ENCODE peak calls at places on chromosomes 3 and 15, in ten cellular contexts. F is T-helper 17 cell; R is neuronal stem cell; P is GM23248; Z is AG08395; B is left ventricle myocardium inferior; H is T-helper 9 cell; E is caudate nucleus; G is HT1080; I is CD4-positive, alpha-beta memory T cell. O is an unnamed sample.

GRCh38 chr15:68230157-68231100 is 901 bp upstream of the CLN6 start:
- DNase-seq in F (no peak), R (no peak), P (peak; percentile 67), Z (peak; percentile 5), B (no peak), H (no peak), E (no peak), G (no peak), I (no peak), O (peak; percentile 48)

GRCh38 chr3:101567528-101568317 is 6.1 kb downstream of the TRMT10C start:
- DNase-seq in F (no peak), R (no peak), P (no peak), Z (no peak), B (no peak), H (no peak), E (no peak), G (no peak), I (no peak), O (no peak)

GRCh38 chr3:20772869-20773268 is 586.9 kb upstream of the SGO1 start:
- DNase-seq in F (no peak), R (no peak), P (no peak), Z (no peak), B (no peak), H (no peak), E (no peak), G (no peak), I (no peak), O (no peak)

GRCh38 chr15:88401972-88402656 is 65.1 kb downstream of the MRPL46 start:
- DNase-seq in F (no peak), R (no peak), P (peak; percentile 48), Z (no peak), B (peak; percentile 74), H (no peak), E (no peak), G (no peak), I (no peak), O (no peak)

GRCh38 chr15:82093774-82094211 is 48.0 kb upstream of the MEX3B start:
- DNase-seq in F (no peak), R (no peak), P (peak; percentile 89), Z (no peak), B (no peak), H (no peak), E (no peak), G (peak; percentile 93), I (no peak), O (peak; percentile 92)

GRCh38 chr3:54120657-54121403 is 1.5 kb upstream of the CACNA2D3 start:
- DNase-seq in F (no peak), R (no peak), P (peak; percentile 32), Z (no peak), B (no peak), H (no peak), E (no peak), G (no peak), I (no peak), O (no peak)

GRCh38 chr3:38127611-38128302 is 9.2 kb downstream of the ACAA1 start:
- DNase-seq in F (no peak), R (no peak), P (no peak), Z (no peak), B (no peak), H (no peak), E (no peak), G (peak; percentile 42), I (no peak), O (no peak)

GRCh38 chr3:17151598-17152373 is 267.0 kb downstream of the PLCL2 start:
- DNase-seq in F (peak; percentile 38), R (no peak), P (no peak), Z (no peak), B (no peak), H (peak; percentile 52), E (no peak), G (no peak), I (peak; percentile 76), O (no peak)

GRCh38 chr15:78402056-78402610 is 35.9 kb upstream of the IREB2 start:
- DNase-seq in F (no peak), R (no peak), P (no peak), Z (no peak), B (no peak), H (no peak), E (no peak), G (no peak), I (no peak), O (no peak)

GRCh38 chr3:65967376-65967775 is 71.3 kb downstream of the MAGI1 start:
- DNase-seq in F (no peak), R (no peak), P (no peak), Z (no peak), B (no peak), H (no peak), E (no peak), G (no peak), I (no peak), O (no peak)

GRCh38 chr15:74854453-74854852 is 11.5 kb upstream of the ULK3 start:
- DNase-seq in F (no peak), R (no peak), P (no peak), Z (no peak), B (no peak), H (no peak), E (no peak), G (no peak), I (no peak), O (no peak)

GRCh38 chr3:179546814-179547241 is 15.9 kb upstream of the ACTL6A start:
- DNase-seq in F (no peak), R (no peak), P (no peak), Z (no peak), B (no peak), H (no peak), E (no peak), G (no peak), I (no peak), O (no peak)

GRCh38 chr15:23038741-23039150 is 623 bp downstream of the TUBGCP5 start:
- DNase-seq in F (no peak), R (no peak), P (peak; percentile 83), Z (peak; percentile 40), B (no peak), H (no peak), E (no peak), G (peak; percentile 45), I (no peak), O (peak; percentile 74)

GRCh38 chr15:62999923-63000484 is 42.5 kb upstream of the TPM1 start:
- DNase-seq in F (no peak), R (peak; percentile 67), P (no peak), Z (no peak), B (peak; percentile 24), H (no peak), E (no peak), G (no peak), I (no peak), O (peak; percentile 6)

GRCh38 chr15:75201609-75202250 is at the start of gene C15orf39:
- DNase-seq in F (peak; percentile 71), R (peak; percentile 74), P (peak; percentile 91), Z (peak; percentile 91), B (peak; percentile 74), H (peak; percentile 67), E (peak; percentile 31), G (peak; percentile 64), I (peak; percentile 87), O (peak; percentile 77)

GRCh38 chr3:48423241-48423882 is 6.5 kb downstream of the PLXNB1 start:
- DNase-seq in F (no peak), R (no peak), P (no peak), Z (no peak), B (no peak), H (no peak), E (peak; percentile 20), G (no peak), I (no peak), O (no peak)

GRCh38 chr15:89912145-89912673 is 543 bp downstream of the ARPIN start:
- DNase-seq in F (no peak), R (peak; percentile 26), P (peak; percentile 56), Z (peak; percentile 49), B (peak; percentile 35), H (no peak), E (no peak), G (no peak), I (no peak), O (peak; percentile 58)

GRCh38 chr3:182238141-182238540 is 526.4 kb downstream of the SOX2 start:
- DNase-seq in F (no peak), R (peak; percentile 94), P (no peak), Z (no peak), B (peak; percentile 22), H (no peak), E (peak; percentile 26), G (no peak), I (no peak), O (no peak)